ENCODE peak calls at places on chromosomes 4 and X, in four cellular contexts. L, V, C and G are unnamed samples.

GRCh38 chr4:3030551-3031356 is 43.6 kb downstream of the HTT-AS start:
- DNase-seq in L (no peak), V (no peak), C (no peak), G (no peak)

GRCh38 chr4:5751918-5752802 is 41.2 kb downstream of the EVC start:
- DNase-seq in L (no peak), V (no peak), C (peak; percentile 39), G (no peak)

GRCh38 chrX:118726887-118727685 is at the start of gene IL13RA1:
- DNase-seq in L (peak; percentile 84), V (peak; percentile 82), C (peak; percentile 76), G (peak; percentile 68)

GRCh38 chrX:106615041-106615440 is 3.3 kb downstream of the RADX start:
- DNase-seq in L (no peak), V (no peak), C (no peak), G (no peak)

GRCh38 chr4:147160908-147161513 is 215.3 kb upstream of the TTC29 start:
- DNase-seq in L (no peak), V (no peak), C (peak; percentile 65), G (peak; percentile 20)

GRCh38 chr4:105741548-105741947 is 33.0 kb downstream of the GSTCD start:
- DNase-seq in L (no peak), V (no peak), C (peak; percentile 3), G (no peak)

GRCh38 chrX:47097018-47097417 is 18.8 kb downstream of the RGN start:
- DNase-seq in L (no peak), V (no peak), C (no peak), G (no peak)

GRCh38 chrX:74453178-74453577 is 31.9 kb downstream of the SLC16A2 start:
- DNase-seq in L (no peak), V (no peak), C (no peak), G (no peak)

GRCh38 chrX:118603981-118604380 is 108.4 kb downstream of the DOCK11 start:
- DNase-seq in L (no peak), V (peak; percentile 16), C (peak; percentile 51), G (peak; percentile 33)

GRCh38 chrX:115912372-115912897 is 258.1 kb upstream of the AGTR2 start:
- DNase-seq in L (no peak), V (no peak), C (no peak), G (no peak)

GRCh38 chr4:3479358-3480101 is 16.4 kb downstream of the DOK7 start:
- DNase-seq in L (no peak), V (no peak), C (no peak), G (peak; percentile 59)

GRCh38 chr4:137705171-137705783 is 173.0 kb upstream of the PCDH18 start:
- DNase-seq in L (no peak), V (peak; percentile 1), C (peak; percentile 83), G (no peak)

GRCh38 chr4:185541251-185541671 is 6.0 kb upstream of the PDLIM3 start:
- DNase-seq in L (peak; percentile 25), V (no peak), C (no peak), G (peak; percentile 70)

GRCh38 chrX:77065896-77066295 is 381.3 kb upstream of the FGF16 start:
- DNase-seq in L (no peak), V (no peak), C (no peak), G (no peak)

GRCh38 chr4:13478707-13479106 is 5.4 kb downstream of the RAB28 start:
- DNase-seq in L (no peak), V (no peak), C (peak; percentile 4), G (no peak)

GRCh38 chrX:6291444-6291843 is 62.8 kb upstream of the NLGN4X start:
- DNase-seq in L (no peak), V (no peak), C (no peak), G (no peak)

GRCh38 chr4:152578670-152579069 is 42.8 kb upstream of the FBXW7 start:
- DNase-seq in L (no peak), V (no peak), C (no peak), G (no peak)

GRCh38 chr4:51867689-51868448 is 24.9 kb downstream of the DCUN1D4 start:
- DNase-seq in L (no peak), V (no peak), C (no peak), G (no peak)

GRCh38 chrX:30246769-30247489 is at the start of gene MAGEB1:
- DNase-seq in L (no peak), V (no peak), C (no peak), G (no peak)

GRCh38 chrX:122220644-122221373 is 963.3 kb upstream of the GRIA3 start:
- DNase-seq in L (no peak), V (no peak), C (no peak), G (no peak)
- H3K4me3 ChIP-seq in L (no peak overlapping the region), V (no peak overlapping the region), C (no peak overlapping the region), G (no peak overlapping the region)

GRCh38 chrX:13085533-13085932 is 41.1 kb upstream of the FAM9C start:
- DNase-seq in L (no peak), V (no peak), C (no peak), G (no peak)

GRCh38 chrX:13086076-13086475 is 41.7 kb upstream of the FAM9C start:
- DNase-seq in L (no peak), V (no peak), C (no peak), G (no peak)

GRCh38 chrX:13087322-13088154 is 43.1 kb upstream of the FAM9C start:
- DNase-seq in L (no peak), V (no peak), C (peak; percentile 57), G (no peak)

GRCh38 chrX:13090261-13091110 is 46.1 kb upstream of the FAM9C start:
- DNase-seq in L (no peak), V (no peak), C (no peak), G (no peak)

GRCh38 chrX:13088155-13088485 is 43.7 kb upstream of the FAM9C start:
- DNase-seq in L (no peak), V (no peak), C (no peak), G (no peak)
- H3K4me3 ChIP-seq in L (no peak overlapping the region), V (no peak overlapping the region), C (no peak overlapping the region), G (no peak overlapping the region)

GRCh38 chr4:41217020-41217333 is 2.6 kb upstream of the APBB2 start:
- DNase-seq in L (no peak), V (no peak), C (no peak), G (no peak)
- H3K4me3 ChIP-seq in L (peak overlapping the region; percentile 45), V (peak overlapping the region; percentile 60), C (peak overlapping the region; percentile 73), G (peak overlapping the region; percentile 40)

DNA sequence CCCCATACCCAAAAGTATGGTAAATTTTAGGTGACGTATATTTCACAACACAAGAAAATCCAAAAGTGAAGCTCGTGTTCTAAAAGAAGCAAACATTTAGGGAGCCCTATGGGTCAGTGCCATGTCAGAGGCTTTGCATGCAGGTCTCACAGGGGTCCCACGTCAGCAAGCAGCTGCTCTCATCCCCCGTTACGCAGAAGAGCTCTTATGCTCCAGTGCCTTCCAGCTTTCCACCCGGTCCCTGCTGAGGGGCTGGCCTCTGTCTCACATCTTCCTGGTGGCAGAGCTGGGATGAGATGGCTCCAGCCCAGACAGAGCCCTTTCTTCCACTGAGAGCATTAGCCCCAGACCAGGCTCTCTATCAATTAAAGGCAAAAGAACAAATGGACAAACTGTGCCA is 82.0 kb downstream of the IRF2 start:
- DNase-seq in L (no peak), V (no peak), C (no peak), G (no peak)
- H3K4me3 ChIP-seq in L (no peak overlapping the region), V (no peak overlapping the region), C (no peak overlapping the region), G (no peak overlapping the region)

GRCh38 chr4:78638324-78639172 is 87.0 kb downstream of the ANXA3 start:
- DNase-seq in L (no peak), V (no peak), C (no peak), G (no peak)
- H3K4me3 ChIP-seq in L (no peak overlapping the region), V (no peak overlapping the region), C (no peak overlapping the region), G (no peak overlapping the region)

GRCh38 chrX:69161371-69161770 is 3.9 kb downstream of the PJA1 start:
- DNase-seq in L (no peak), V (no peak), C (no peak), G (no peak)
- H3K4me3 ChIP-seq in L (no peak overlapping the region), V (no peak overlapping the region), C (no peak overlapping the region), G (no peak overlapping the region)

DNA sequence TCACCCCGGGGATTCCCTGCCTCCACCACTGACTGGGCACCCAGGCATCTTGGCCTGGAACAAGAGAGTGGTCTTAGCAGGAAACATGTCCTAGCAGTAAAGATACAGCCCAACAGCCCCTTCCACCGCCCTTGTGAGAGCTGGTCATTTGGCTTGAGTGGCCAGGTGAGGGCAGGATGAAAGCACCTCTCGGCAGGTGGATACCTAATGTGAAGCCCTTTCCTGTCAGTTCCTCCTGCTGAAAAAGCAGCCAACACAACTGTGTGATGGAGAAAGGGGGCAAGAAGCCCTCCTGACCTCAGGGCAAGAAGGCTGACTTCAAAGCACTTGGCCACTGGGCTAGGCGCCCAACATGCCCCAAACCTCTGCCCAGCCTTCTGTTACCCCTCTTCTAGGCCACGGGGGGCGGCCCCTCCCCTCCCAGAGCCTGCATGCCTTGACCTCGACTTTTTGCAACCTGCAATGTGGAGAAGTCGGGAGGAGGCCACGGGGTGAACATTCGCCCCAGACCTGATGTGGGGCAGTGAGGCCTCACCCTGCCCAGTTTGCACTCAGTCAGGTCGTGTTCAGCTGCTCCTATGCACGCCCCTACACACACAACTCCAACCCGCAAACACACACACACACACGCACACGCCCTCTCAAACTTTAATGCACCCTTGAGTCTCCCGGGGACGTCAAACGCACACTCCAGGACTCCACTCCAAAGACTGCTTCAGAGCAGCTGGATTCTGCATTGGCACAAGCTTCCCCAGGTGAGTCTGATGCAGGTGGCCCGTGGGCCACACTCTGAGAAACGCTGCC is 1.1 kb downstream of the LGI2 start:
- DNase-seq in L (no peak), V (no peak), C (no peak), G (no peak)
- H3K4me3 ChIP-seq in L (no peak overlapping the region), V (no peak overlapping the region), C (no peak overlapping the region), G (peak overlapping the region; percentile 56)

GRCh38 chrX:1659664-1660461 is 45.0 kb downstream of the ASMT start:
- DNase-seq in L (no peak), V (no peak), C (no peak), G (no peak)
- H3K4me3 ChIP-seq in L (no peak overlapping the region), V (no peak overlapping the region), C (no peak overlapping the region), G (no peak overlapping the region)